ENCODE peak calls at places on chromosome 11, in six cellular contexts. Z is adrenal gland, E is body of pancreas, X is heart left ventricle, A is IMR-90, F is tibial nerve. J is an unnamed sample. For H3K27me3, the result is how much of the 10 kb centered on the place peaks cover.

GRCh38 chr11:31608995-31609394 is 99.4 kb downstream of the ELP4 start:
- DNase-seq in X (no peak), E (no peak), A (no peak), Z (peak), F (no peak), J (no peak)

GRCh38 chr11:62138630-62139425 is 15.0 kb downstream of the INCENP start:
- DNase-seq in Z (no peak), X (no peak), F (no peak), E (no peak), A (no peak), J (no peak)

GRCh38 chr11:67273260-67273990 is 7.2 kb downstream of the GRK2 start:
- DNase-seq in X (peak), Z (no peak), A (no peak), E (no peak), F (peak), J (peak)

GRCh38 chr11:117876049-117876340 is 463 bp downstream of the FXYD6 start:
- DNase-seq in A (no peak), X (no peak), Z (no peak), F (no peak), E (no peak), J (no peak)

GRCh38 chr11:120147094-120147949 is 9.4 kb upstream of the TRIM29 start:
- DNase-seq in X (no peak), Z (peak), F (no peak), E (no peak), A (no peak), J (no peak)

GRCh38 chr11:111688028-111688427 is 78.2 kb downstream of the PPP2R1B start:
- DNase-seq in A (no peak), F (no peak), X (no peak), E (no peak), Z (no peak), J (no peak)

GRCh38 chr11:28757725-28758515 is 649.7 kb downstream of the METTL15 start:
- DNase-seq in E (no peak), A (peak), F (no peak), X (no peak), Z (no peak), J (no peak)

GRCh38 chr11:1225386-1226225 is 2.7 kb downstream of the MUC5B start:
- DNase-seq in Z (no peak), X (no peak), F (no peak), E (no peak), A (no peak), J (no peak)

GRCh38 chr11:112357488-112357887 is 96.8 kb upstream of the PLET1 start:
- DNase-seq in F (no peak), A (no peak), Z (no peak), X (no peak), E (no peak), J (no peak)

GRCh38 chr11:134385774-134386565 is 26.1 kb downstream of the B3GAT1 start:
- DNase-seq in X (no peak), Z (no peak), E (no peak), A (no peak), F (no peak), J (peak)

GRCh38 chr11:102345923-102346322 is 1.1 kb upstream of the BIRC2 start:
- DNase-seq in X (no peak), A (peak), Z (no peak), F (no peak), E (no peak), J (no peak)

GRCh38 chr11:23399995-23400394 is 539.7 kb upstream of the CCDC179 start:
- DNase-seq in A (no peak), E (no peak), Z (no peak), X (no peak), F (no peak), J (no peak)

GRCh38 chr11:94877446-94878200 is 95.7 kb downstream of the CWC15 start:
- DNase-seq in X (no peak), E (no peak), F (no peak), A (no peak), Z (no peak), J (no peak)

GRCh38 chr11:65522640-65523322 is 2.1 kb upstream of the SCYL1 start:
- DNase-seq in Z (no peak), X (no peak), E (no peak), F (no peak), A (no peak), J (no peak)

GRCh38 chr11:36109850-36110606 is 166.2 kb downstream of the LDLRAD3 start:
- DNase-seq in F (no peak), A (no peak), E (no peak), Z (no peak), X (no peak), J (no peak)

GRCh38 chr11:114296190-114296978 is at the start of gene NNMT:
- DNase-seq in Z (peak), F (peak), A (peak), E (peak), X (peak), J (peak)

GRCh38 chr11:78061921-78062311 is 1.7 kb upstream of the THRSP start:
- DNase-seq in Z (peak), F (no peak), E (no peak), X (no peak), A (no peak), J (no peak)

GRCh38 chr11:26964335-26964734 is 29.6 kb upstream of the FIBIN start:
- DNase-seq in A (peak), X (no peak), E (no peak), F (no peak), Z (no peak), J (no peak)
- H3K4me3 ChIP-seq in A (no peak), X (no peak), E (no peak), F (no peak), Z (no peak), J (no peak)

DNA sequence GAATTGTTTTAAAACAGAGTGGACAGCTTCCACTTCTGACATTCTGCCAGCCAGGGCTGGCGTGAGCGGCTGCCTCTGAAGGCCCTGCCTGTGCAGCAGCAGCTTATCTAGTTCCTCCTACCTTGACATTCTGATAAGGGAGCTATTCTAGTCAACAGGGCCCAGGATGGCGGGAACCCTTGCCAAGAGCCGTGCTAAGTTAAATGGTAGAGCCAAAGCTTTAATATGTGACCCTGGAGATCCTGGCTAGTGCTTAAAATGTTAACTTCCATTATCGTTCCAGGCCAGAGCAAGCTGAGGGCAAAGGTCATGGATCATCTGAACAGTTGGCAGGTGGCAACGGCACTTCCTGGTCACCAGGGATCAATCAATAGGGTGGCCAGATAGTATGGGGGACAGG is 3.5 kb downstream of the KCNJ5 start:
- DNase-seq in Z (peak), X (peak), E (peak), A (no peak), F (no peak), J (peak)
- H3K27me3 ChIP-seq in Z (under half), X (under half), E (under half), A (under half), F (under half), J (under half)

DNA sequence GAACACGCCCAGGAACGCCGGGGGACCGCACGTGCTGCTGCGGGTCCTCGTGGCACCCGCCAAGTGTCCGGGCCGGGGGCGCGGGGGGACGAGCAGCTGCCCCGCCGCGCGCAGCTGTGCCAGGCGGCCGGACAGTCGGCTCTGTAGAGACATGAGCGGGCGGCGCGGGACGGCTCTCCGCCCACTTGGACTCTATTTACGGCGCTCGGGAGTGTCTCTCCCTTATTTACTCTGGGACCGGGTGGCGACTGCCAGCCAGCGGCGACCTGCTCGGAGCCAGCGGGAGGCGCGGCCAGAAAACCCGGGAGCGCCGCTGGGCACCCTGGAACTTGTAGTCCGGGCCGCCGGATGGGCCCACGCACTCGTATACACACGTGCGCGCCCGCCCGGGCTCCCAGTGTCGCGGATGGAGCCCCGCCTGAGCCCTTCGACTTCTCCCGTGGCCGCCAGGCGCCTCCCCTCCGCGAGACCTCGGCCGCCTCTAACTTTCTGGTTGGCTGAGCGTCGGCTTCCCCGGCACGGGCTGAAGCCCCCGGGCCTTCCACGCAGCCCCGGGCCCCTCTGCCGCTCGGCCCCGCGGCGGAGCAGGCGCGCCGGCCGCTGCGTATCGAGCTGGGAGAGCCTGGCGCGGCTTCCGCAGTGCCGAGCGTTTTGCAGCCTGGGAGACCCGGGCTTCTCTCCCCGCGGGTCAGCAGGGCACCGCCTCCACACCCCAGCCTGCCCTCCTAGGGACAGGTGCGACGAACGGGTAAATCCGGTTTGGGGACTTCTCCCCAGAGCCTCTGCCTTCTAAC is at the start of gene MACROD1:
- DNase-seq in X (peak), F (peak), A (peak), Z (peak), E (peak), J (peak)
- TF ChIP-seq POLR2A in X (peak), F (peak), A (no peak), Z (peak), E (peak), J (no peak)

DNA sequence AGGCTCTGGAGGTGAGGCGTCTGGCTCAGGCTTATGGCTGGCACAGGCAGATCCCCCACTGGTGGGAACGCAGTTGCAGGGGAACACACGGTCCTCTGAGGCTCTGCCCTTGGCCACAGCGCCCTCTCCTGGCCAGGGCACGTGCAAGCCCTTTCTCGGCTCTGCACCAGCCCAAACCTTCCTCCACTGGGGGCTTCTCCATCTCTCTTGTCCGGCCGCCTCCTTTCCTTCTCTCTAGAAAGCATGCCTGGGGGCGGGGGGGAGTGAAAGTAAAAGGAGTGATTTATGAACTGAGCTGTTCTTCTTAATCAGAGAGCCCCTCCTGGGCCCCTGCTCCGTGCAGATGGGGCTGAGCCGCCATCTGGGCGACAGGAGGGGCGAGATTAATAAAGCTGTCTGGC is 56.5 kb downstream of the TP53I11 start:
- DNase-seq in A (peak), E (peak), X (peak), F (peak), Z (peak), J (peak)
- H3K4me3 ChIP-seq in A (no peak), E (no peak), X (no peak), F (no peak), Z (no peak), J (no peak)

GRCh38 chr11:128900468-128900867 is 9.3 kb downstream of the KCNJ5 start:
- DNase-seq in E (peak), F (no peak), X (no peak), A (no peak), Z (peak), J (peak)
- H3K27me3 ChIP-seq in E (under half), F (under half), X (under half), A (under half), Z (under half), J (under half)

GRCh38 chr11:71928739-71929443 is at the start of gene RNF121:
- DNase-seq in F (peak), A (peak), X (peak), Z (peak), E (peak), J (peak)

GRCh38 chr11:71929491-71929890 is 645 bp downstream of the RNF121 start:
- DNase-seq in F (no peak), A (no peak), X (no peak), E (no peak), Z (no peak), J (no peak)

GRCh38 chr11:71931245-71931602 is 2.4 kb downstream of the RNF121 start:
- DNase-seq in Z (no peak), X (no peak), E (no peak), A (peak), F (no peak), J (no peak)

GRCh38 chr11:71930556-71931244 is 1.9 kb downstream of the RNF121 start:
- DNase-seq in Z (no peak), A (no peak), F (no peak), X (no peak), E (no peak), J (no peak)

DNA sequence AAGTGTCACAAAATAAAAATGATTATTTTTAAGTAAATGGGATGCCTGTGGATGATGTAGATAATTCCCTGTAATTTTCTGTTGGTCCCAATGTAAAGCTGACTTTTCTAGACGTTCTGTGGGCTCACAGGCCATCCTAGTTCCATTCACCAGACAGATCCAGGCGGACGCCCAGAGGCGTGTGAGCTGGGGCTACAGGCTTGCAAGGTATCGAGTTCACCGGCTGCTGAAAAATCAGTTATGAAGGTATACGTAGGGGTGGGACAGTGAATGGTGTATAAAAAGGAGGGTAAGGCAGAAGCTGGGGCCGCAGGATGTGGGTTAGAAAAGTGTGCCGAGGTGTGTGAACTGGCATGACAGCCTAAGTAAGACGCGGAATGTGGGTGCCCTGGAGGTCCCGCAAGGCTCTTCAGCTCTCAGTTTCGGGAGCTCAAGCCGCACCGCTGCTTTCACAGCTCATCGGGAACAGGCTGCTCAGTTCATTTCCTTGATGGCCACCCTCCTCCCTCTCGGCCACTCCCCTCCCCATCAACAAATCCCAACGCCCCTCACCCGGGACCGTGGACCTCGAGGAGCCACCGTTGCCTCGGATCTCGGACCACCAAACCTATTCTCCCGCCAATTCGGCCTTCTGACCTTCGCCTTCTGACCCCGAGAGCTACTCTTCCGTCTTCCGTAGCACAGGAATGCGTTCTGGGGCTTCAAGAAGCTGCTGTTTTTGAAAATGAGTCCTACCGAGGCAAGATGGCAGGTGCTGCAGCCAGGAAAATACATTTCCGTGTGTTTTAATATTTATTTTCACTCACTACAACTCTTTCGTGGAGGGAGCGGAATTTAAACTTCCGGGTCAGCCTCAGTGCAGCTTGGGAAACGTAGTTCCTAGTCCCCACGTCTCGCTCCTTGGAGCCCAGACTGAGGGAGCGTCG is at the start of gene XNDC1N:
- DNase-seq in X (peak), Z (peak), F (no peak), A (peak), E (peak), J (peak)
- TF ChIP-seq POLR2A in X (peak), Z (no peak), F (no peak), A (no peak), E (no peak), J (no peak)